ENCODE peak calls at places on chromosomes 5 and 9, in four cellular contexts. G is fibroblast of mammary gland, T is GM12865, V is GM19239. J is an unnamed sample.
A peak's percentile ranks its signal among the peaks of the same experiment; 100 is the strongest.

GRCh38 chr9:14343236-14343947 is 29.5 kb upstream of the NFIB start:
- DNase-seq in G (no peak), T (no peak), V (no peak), J (no peak)

GRCh38 chr5:157546456-157547100 is 29.0 kb downstream of the ADAM19 start:
- DNase-seq in G (peak; percentile 62), T (no peak), V (no peak), J (no peak)

GRCh38 chr9:93955356-93956182 is 414 bp upstream of the BARX1 start:
- DNase-seq in G (no peak), T (no peak), V (no peak), J (no peak)

GRCh38 chr9:130713286-130713975 is 19.9 kb downstream of the EXOSC2 start:
- DNase-seq in G (peak; percentile 32), T (peak; percentile 24), V (no peak), J (no peak)

GRCh38 chr5:62001640-62002039 is 304.4 kb upstream of the KIF2A start:
- DNase-seq in G (no peak), T (no peak), V (no peak), J (no peak)

GRCh38 chr9:108933231-108933630 is 693 bp downstream of the ELP1 start:
- DNase-seq in G (peak; percentile 32), T (no peak), V (no peak), J (no peak)

GRCh38 chr9:92467041-92467440 is 15.3 kb downstream of the ASPN start:
- DNase-seq in G (no peak), T (no peak), V (no peak), J (no peak)

GRCh38 chr9:93674580-93675335 is 98.4 kb downstream of the PHF2 start:
- DNase-seq in G (no peak), T (no peak), V (no peak), J (no peak)

GRCh38 chr5:27462936-27463335 is 424.6 kb upstream of the CDH9 start:
- DNase-seq in G (no peak), T (no peak), V (no peak), J (no peak)

GRCh38 chr9:135956798-135957166 is 4.4 kb downstream of the UBAC1 start:
- DNase-seq in G (no peak), T (no peak), V (no peak), J (no peak)

J was measured in germinal center.